ENCODE peak calls at places on chromosomes 1 and 21, in eight cellular contexts. F is NCI-H1092, X is islet precursor cell, I is astrocyte of the spinal cord, K is occipital lobe, L is NCI-H2107, E is tibial artery, W is A172. Q is an unnamed sample.

GRCh38 chr1:75083848-75084514 is 50.2 kb upstream of the LHX8 start:
- DNase-seq in F (no peak), X (peak; percentile 85), I (no peak), K (no peak), L (no peak), E (no peak), W (peak; percentile 79), Q (no peak)

GRCh38 chr21:31343680-31344480 is at the start of gene TIAM1:
- DNase-seq in F (no peak), X (peak; percentile 92), I (peak; percentile 73), K (peak; percentile 70), L (no peak), E (peak; percentile 70), W (peak; percentile 86), Q (peak; percentile 63)

GRCh38 chr1:147516157-147516917 is 25.0 kb upstream of the BCL9 start:
- DNase-seq in F (no peak), X (no peak), I (no peak), K (no peak), L (no peak), E (no peak), W (no peak), Q (no peak)

GRCh38 chr1:238469146-238469601 is 578.5 kb upstream of the ZP4 start:
- DNase-seq in F (no peak), X (no peak), I (peak; percentile 76), K (no peak), L (no peak), E (no peak), W (peak; percentile 38), Q (no peak)

GRCh38 chr1:115324649-115325420 is 13.2 kb downstream of the NGF start:
- DNase-seq in F (no peak), X (no peak), I (no peak), K (no peak), L (no peak), E (no peak), W (no peak), Q (no peak)

GRCh38 chr1:203271018-203271743 is 34.1 kb upstream of the BTG2 start:
- DNase-seq in F (no peak), X (no peak), I (peak; percentile 60), K (peak; percentile 46), L (peak; percentile 33), E (peak; percentile 82), W (peak; percentile 62), Q (peak; percentile 22)

GRCh38 chr21:34820051-34820450 is 151.3 kb downstream of the CLIC6 start:
- DNase-seq in F (no peak), X (no peak), I (no peak), K (no peak), L (no peak), E (no peak), W (no peak), Q (no peak)

GRCh38 chr1:236536540-236536939 is 12.8 kb downstream of the LGALS8 start:
- DNase-seq in F (no peak), X (no peak), I (no peak), K (no peak), L (no peak), E (no peak), W (no peak), Q (no peak)

GRCh38 chr1:230100932-230101331 is 33.9 kb downstream of the GALNT2 start:
- DNase-seq in F (no peak), X (no peak), I (no peak), K (no peak), L (no peak), E (no peak), W (no peak), Q (no peak)

GRCh38 chr1:2988256-2988655 is 33.0 kb upstream of the ACTRT2 start:
- DNase-seq in F (no peak), X (peak; percentile 16), I (no peak), K (no peak), L (no peak), E (no peak), W (no peak), Q (no peak)

GRCh38 chr1:155010211-155010918 is 7.8 kb downstream of the ZBTB7B start:
- DNase-seq in F (no peak), X (no peak), I (no peak), K (no peak), L (no peak), E (no peak), W (no peak), Q (no peak)

Q was measured in NCI-H226.